ENCODE peak calls at places on chromosomes 13 and 19, in nine cellular contexts. One of them, this sample, is unnamed.

GRCh38 chr19:44111910-44112463 is 1.2 kb upstream of the ZNF225 start:
- DNase-seq in activated T-cell treated with anti-CD3 and anti-CD28 coated beads for 1 hour: no peak
- DNase-seq in amniotic stem cell: peak; percentile 82
- DNase-seq in astrocyte of the hippocampus: peak; percentile 77
- DNase-seq in HEK293T: no peak
- DNase-seq in cardiac fibroblast: peak; percentile 94
- DNase-seq in H1: peak; percentile 88
- DNase-seq in stimulated activated CD4-positive, alpha-beta T cell treated with anti-CD3 and anti-CD28 coated beads, Interleukin-2, amount 100 ng/mL, for 24 hours: peak; percentile 1
- DNase-seq in left cardiac atrium: peak; percentile 37
- DNase-seq in this sample: no peak

GRCh38 chr13:81493144-81493543 is 1152.2 kb upstream of the SPRY2 start:
- DNase-seq in activated T-cell treated with anti-CD3 and anti-CD28 coated beads for 1 hour: no peak
- DNase-seq in amniotic stem cell: no peak
- DNase-seq in astrocyte of the hippocampus: no peak
- DNase-seq in HEK293T: no peak
- DNase-seq in cardiac fibroblast: no peak
- DNase-seq in H1: no peak
- DNase-seq in stimulated activated CD4-positive, alpha-beta T cell treated with anti-CD3 and anti-CD28 coated beads, Interleukin-2, amount 100 ng/mL, for 24 hours: no peak
- DNase-seq in left cardiac atrium: no peak
- DNase-seq in this sample: no peak

GRCh38 chr19:35436477-35437141 is 11.4 kb upstream of the FFAR2 start:
- DNase-seq in activated T-cell treated with anti-CD3 and anti-CD28 coated beads for 1 hour: no peak
- DNase-seq in amniotic stem cell: no peak
- DNase-seq in astrocyte of the hippocampus: peak; percentile 10
- DNase-seq in HEK293T: no peak
- DNase-seq in cardiac fibroblast: peak; percentile 27
- DNase-seq in H1: no peak
- DNase-seq in stimulated activated CD4-positive, alpha-beta T cell treated with anti-CD3 and anti-CD28 coated beads, Interleukin-2, amount 100 ng/mL, for 24 hours: no peak
- DNase-seq in left cardiac atrium: peak; percentile 35
- DNase-seq in this sample: peak; percentile 46

GRCh38 chr13:58085819-58086218 is 454.3 kb downstream of the PCDH17 start:
- DNase-seq in activated T-cell treated with anti-CD3 and anti-CD28 coated beads for 1 hour: no peak
- DNase-seq in amniotic stem cell: no peak
- DNase-seq in astrocyte of the hippocampus: peak; percentile 92
- DNase-seq in HEK293T: no peak
- DNase-seq in cardiac fibroblast: no peak
- DNase-seq in H1: no peak
- DNase-seq in stimulated activated CD4-positive, alpha-beta T cell treated with anti-CD3 and anti-CD28 coated beads, Interleukin-2, amount 100 ng/mL, for 24 hours: no peak
- DNase-seq in left cardiac atrium: no peak
- DNase-seq in this sample: no peak

GRCh38 chr19:3575260-3575741 is 2.6 kb downstream of the HMG20B start:
- DNase-seq in activated T-cell treated with anti-CD3 and anti-CD28 coated beads for 1 hour: no peak
- DNase-seq in amniotic stem cell: no peak
- DNase-seq in astrocyte of the hippocampus: peak; percentile 44
- DNase-seq in HEK293T: peak; percentile 41
- DNase-seq in cardiac fibroblast: peak; percentile 51
- DNase-seq in H1: no peak
- DNase-seq in stimulated activated CD4-positive, alpha-beta T cell treated with anti-CD3 and anti-CD28 coated beads, Interleukin-2, amount 100 ng/mL, for 24 hours: no peak
- DNase-seq in left cardiac atrium: no peak
- DNase-seq in this sample: no peak

GRCh38 chr19:45059258-45059965 is 16.9 kb downstream of the ZNF296 start:
- DNase-seq in activated T-cell treated with anti-CD3 and anti-CD28 coated beads for 1 hour: peak; percentile 84
- DNase-seq in amniotic stem cell: peak; percentile 48
- DNase-seq in astrocyte of the hippocampus: peak; percentile 87
- DNase-seq in HEK293T: peak; percentile 87
- DNase-seq in cardiac fibroblast: peak; percentile 87
- DNase-seq in H1: no peak
- DNase-seq in stimulated activated CD4-positive, alpha-beta T cell treated with anti-CD3 and anti-CD28 coated beads, Interleukin-2, amount 100 ng/mL, for 24 hours: peak; percentile 86
- DNase-seq in left cardiac atrium: peak; percentile 67
- DNase-seq in this sample: peak; percentile 87

GRCh38 chr19:49506575-49507105 is 5.8 kb upstream of the FCGRT start:
- DNase-seq in activated T-cell treated with anti-CD3 and anti-CD28 coated beads for 1 hour: peak; percentile 70
- DNase-seq in amniotic stem cell: no peak
- DNase-seq in astrocyte of the hippocampus: peak; percentile 59
- DNase-seq in HEK293T: peak; percentile 79
- DNase-seq in cardiac fibroblast: peak; percentile 62
- DNase-seq in H1: no peak
- DNase-seq in stimulated activated CD4-positive, alpha-beta T cell treated with anti-CD3 and anti-CD28 coated beads, Interleukin-2, amount 100 ng/mL, for 24 hours: peak; percentile 80
- DNase-seq in left cardiac atrium: peak; percentile 46
- DNase-seq in this sample: peak; percentile 83

GRCh38 chr13:98826156-98826555 is 73.7 kb upstream of the SLC15A1 start:
- DNase-seq in activated T-cell treated with anti-CD3 and anti-CD28 coated beads for 1 hour: no peak
- DNase-seq in amniotic stem cell: no peak
- DNase-seq in astrocyte of the hippocampus: no peak
- DNase-seq in HEK293T: no peak
- DNase-seq in cardiac fibroblast: no peak
- DNase-seq in H1: no peak
- DNase-seq in stimulated activated CD4-positive, alpha-beta T cell treated with anti-CD3 and anti-CD28 coated beads, Interleukin-2, amount 100 ng/mL, for 24 hours: no peak
- DNase-seq in left cardiac atrium: no peak
- DNase-seq in this sample: no peak

GRCh38 chr13:42996584-42996983 is 4.5 kb upstream of the EPSTI1 start:
- DNase-seq in activated T-cell treated with anti-CD3 and anti-CD28 coated beads for 1 hour: no peak
- DNase-seq in amniotic stem cell: peak; percentile 37
- DNase-seq in astrocyte of the hippocampus: peak; percentile 43
- DNase-seq in HEK293T: no peak
- DNase-seq in cardiac fibroblast: peak; percentile 97
- DNase-seq in H1: no peak
- DNase-seq in stimulated activated CD4-positive, alpha-beta T cell treated with anti-CD3 and anti-CD28 coated beads, Interleukin-2, amount 100 ng/mL, for 24 hours: no peak
- DNase-seq in left cardiac atrium: no peak
- DNase-seq in this sample: no peak

GRCh38 chr19:1503089-1503924 is 9.5 kb downstream of the ADAMTSL5 start:
- DNase-seq in activated T-cell treated with anti-CD3 and anti-CD28 coated beads for 1 hour: peak; percentile 59
- DNase-seq in amniotic stem cell: no peak
- DNase-seq in astrocyte of the hippocampus: peak; percentile 54
- DNase-seq in HEK293T: peak; percentile 66
- DNase-seq in cardiac fibroblast: peak; percentile 34
- DNase-seq in H1: no peak
- DNase-seq in stimulated activated CD4-positive, alpha-beta T cell treated with anti-CD3 and anti-CD28 coated beads, Interleukin-2, amount 100 ng/mL, for 24 hours: peak; percentile 82
- DNase-seq in left cardiac atrium: peak; percentile 66
- DNase-seq in this sample: peak; percentile 60

GRCh38 chr19:2602391-2603181 is 99.9 kb downstream of the GNG7 start:
- DNase-seq in activated T-cell treated with anti-CD3 and anti-CD28 coated beads for 1 hour: no peak
- DNase-seq in amniotic stem cell: peak; percentile 77
- DNase-seq in astrocyte of the hippocampus: peak; percentile 97
- DNase-seq in HEK293T: no peak
- DNase-seq in cardiac fibroblast: peak; percentile 79
- DNase-seq in H1: no peak
- DNase-seq in stimulated activated CD4-positive, alpha-beta T cell treated with anti-CD3 and anti-CD28 coated beads, Interleukin-2, amount 100 ng/mL, for 24 hours: no peak
- DNase-seq in left cardiac atrium: peak; percentile 88
- DNase-seq in this sample: peak; percentile 74

GRCh38 chr19:16249826-16250434 is 52.2 kb downstream of the AP1M1 start:
- DNase-seq in activated T-cell treated with anti-CD3 and anti-CD28 coated beads for 1 hour: no peak
- DNase-seq in amniotic stem cell: no peak
- DNase-seq in astrocyte of the hippocampus: no peak
- DNase-seq in HEK293T: no peak
- DNase-seq in cardiac fibroblast: peak; percentile 16
- DNase-seq in H1: no peak
- DNase-seq in stimulated activated CD4-positive, alpha-beta T cell treated with anti-CD3 and anti-CD28 coated beads, Interleukin-2, amount 100 ng/mL, for 24 hours: no peak
- DNase-seq in left cardiac atrium: no peak
- DNase-seq in this sample: no peak

GRCh38 chr13:28582225-28582891 is 76.6 kb upstream of the POMP start:
- DNase-seq in activated T-cell treated with anti-CD3 and anti-CD28 coated beads for 1 hour: no peak
- DNase-seq in amniotic stem cell: no peak
- DNase-seq in astrocyte of the hippocampus: no peak
- DNase-seq in HEK293T: peak; percentile 49
- DNase-seq in cardiac fibroblast: no peak
- DNase-seq in H1: no peak
- DNase-seq in stimulated activated CD4-positive, alpha-beta T cell treated with anti-CD3 and anti-CD28 coated beads, Interleukin-2, amount 100 ng/mL, for 24 hours: no peak
- DNase-seq in left cardiac atrium: no peak
- DNase-seq in this sample: no peak

GRCh38 chr19:887072-887471 is 5.9 kb downstream of the MED16 start:
- DNase-seq in activated T-cell treated with anti-CD3 and anti-CD28 coated beads for 1 hour: no peak
- DNase-seq in amniotic stem cell: peak; percentile 40
- DNase-seq in astrocyte of the hippocampus: peak; percentile 77
- DNase-seq in HEK293T: no peak
- DNase-seq in cardiac fibroblast: peak; percentile 52
- DNase-seq in H1: no peak
- DNase-seq in stimulated activated CD4-positive, alpha-beta T cell treated with anti-CD3 and anti-CD28 coated beads, Interleukin-2, amount 100 ng/mL, for 24 hours: no peak
- DNase-seq in left cardiac atrium: no peak
- DNase-seq in this sample: no peak

GRCh38 chr19:1079566-1080111 is 12.7 kb downstream of the ARHGAP45 start:
- DNase-seq in activated T-cell treated with anti-CD3 and anti-CD28 coated beads for 1 hour: no peak
- DNase-seq in amniotic stem cell: no peak
- DNase-seq in astrocyte of the hippocampus: no peak
- DNase-seq in HEK293T: no peak
- DNase-seq in cardiac fibroblast: no peak
- DNase-seq in H1: no peak
- DNase-seq in stimulated activated CD4-positive, alpha-beta T cell treated with anti-CD3 and anti-CD28 coated beads, Interleukin-2, amount 100 ng/mL, for 24 hours: peak; percentile 86
- DNase-seq in left cardiac atrium: no peak
- DNase-seq in this sample: peak; percentile 45

GRCh38 chr13:98706446-98707110 is 45.9 kb downstream of the SLC15A1 start:
- DNase-seq in activated T-cell treated with anti-CD3 and anti-CD28 coated beads for 1 hour: no peak
- DNase-seq in amniotic stem cell: no peak
- DNase-seq in astrocyte of the hippocampus: peak; percentile 15
- DNase-seq in HEK293T: no peak
- DNase-seq in cardiac fibroblast: peak; percentile 19
- DNase-seq in H1: no peak
- DNase-seq in stimulated activated CD4-positive, alpha-beta T cell treated with anti-CD3 and anti-CD28 coated beads, Interleukin-2, amount 100 ng/mL, for 24 hours: no peak
- DNase-seq in left cardiac atrium: no peak
- DNase-seq in this sample: no peak

GRCh38 chr19:17784201-17785008 is 10.5 kb upstream of the B3GNT3 start:
- DNase-seq in activated T-cell treated with anti-CD3 and anti-CD28 coated beads for 1 hour: peak; percentile 71
- DNase-seq in amniotic stem cell: no peak
- DNase-seq in astrocyte of the hippocampus: peak; percentile 66
- DNase-seq in HEK293T: peak; percentile 80
- DNase-seq in cardiac fibroblast: peak; percentile 75
- DNase-seq in H1: no peak
- DNase-seq in stimulated activated CD4-positive, alpha-beta T cell treated with anti-CD3 and anti-CD28 coated beads, Interleukin-2, amount 100 ng/mL, for 24 hours: peak; percentile 82
- DNase-seq in left cardiac atrium: peak; percentile 62
- DNase-seq in this sample: peak; percentile 76

GRCh38 chr19:6712692-6713670 is 7.5 kb downstream of the C3 start:
- DNase-seq in activated T-cell treated with anti-CD3 and anti-CD28 coated beads for 1 hour: no peak
- DNase-seq in amniotic stem cell: no peak
- DNase-seq in astrocyte of the hippocampus: no peak
- DNase-seq in HEK293T: no peak
- DNase-seq in cardiac fibroblast: no peak
- DNase-seq in H1: no peak
- DNase-seq in stimulated activated CD4-positive, alpha-beta T cell treated with anti-CD3 and anti-CD28 coated beads, Interleukin-2, amount 100 ng/mL, for 24 hours: no peak
- DNase-seq in left cardiac atrium: no peak
- DNase-seq in this sample: no peak

GRCh38 chr19:1512671-1513491 is at the start of gene ADAMTSL5:
- DNase-seq in activated T-cell treated with anti-CD3 and anti-CD28 coated beads for 1 hour: peak; percentile 35
- DNase-seq in amniotic stem cell: no peak
- DNase-seq in astrocyte of the hippocampus: peak; percentile 65
- DNase-seq in HEK293T: peak; percentile 57
- DNase-seq in cardiac fibroblast: peak; percentile 64
- DNase-seq in H1: no peak
- DNase-seq in stimulated activated CD4-positive, alpha-beta T cell treated with anti-CD3 and anti-CD28 coated beads, Interleukin-2, amount 100 ng/mL, for 24 hours: peak; percentile 83
- DNase-seq in left cardiac atrium: peak; percentile 69
- DNase-seq in this sample: peak; percentile 84

GRCh38 chr19:16429066-16429758 is 42.6 kb downstream of the EPS15L1 start:
- DNase-seq in activated T-cell treated with anti-CD3 and anti-CD28 coated beads for 1 hour: no peak
- DNase-seq in amniotic stem cell: no peak
- DNase-seq in astrocyte of the hippocampus: peak; percentile 19
- DNase-seq in HEK293T: no peak
- DNase-seq in cardiac fibroblast: no peak
- DNase-seq in H1: no peak
- DNase-seq in stimulated activated CD4-positive, alpha-beta T cell treated with anti-CD3 and anti-CD28 coated beads, Interleukin-2, amount 100 ng/mL, for 24 hours: no peak
- DNase-seq in left cardiac atrium: peak; percentile 74
- DNase-seq in this sample: no peak

GRCh38 chr19:45402469-45403070 is 2.3 kb downstream of the PPP1R13L start:
- DNase-seq in activated T-cell treated with anti-CD3 and anti-CD28 coated beads for 1 hour: no peak
- DNase-seq in amniotic stem cell: no peak
- DNase-seq in astrocyte of the hippocampus: peak; percentile 70
- DNase-seq in HEK293T: peak; percentile 78
- DNase-seq in cardiac fibroblast: peak; percentile 38
- DNase-seq in H1: no peak
- DNase-seq in stimulated activated CD4-positive, alpha-beta T cell treated with anti-CD3 and anti-CD28 coated beads, Interleukin-2, amount 100 ng/mL, for 24 hours: peak; percentile 50
- DNase-seq in left cardiac atrium: peak; percentile 65
- DNase-seq in this sample: peak; percentile 67

GRCh38 chr13:39353988-39354387 is 249.0 kb downstream of the LHFPL6 start:
- DNase-seq in activated T-cell treated with anti-CD3 and anti-CD28 coated beads for 1 hour: no peak
- DNase-seq in amniotic stem cell: no peak
- DNase-seq in astrocyte of the hippocampus: peak; percentile 85
- DNase-seq in HEK293T: no peak
- DNase-seq in cardiac fibroblast: peak; percentile 67
- DNase-seq in H1: no peak
- DNase-seq in stimulated activated CD4-positive, alpha-beta T cell treated with anti-CD3 and anti-CD28 coated beads, Interleukin-2, amount 100 ng/mL, for 24 hours: no peak
- DNase-seq in left cardiac atrium: no peak
- DNase-seq in this sample: no peak

GRCh38 chr19:925912-926594 is at the start of gene ARID3A:
- DNase-seq in activated T-cell treated with anti-CD3 and anti-CD28 coated beads for 1 hour: no peak
- DNase-seq in amniotic stem cell: no peak
- DNase-seq in astrocyte of the hippocampus: no peak
- DNase-seq in HEK293T: peak; percentile 71
- DNase-seq in cardiac fibroblast: no peak
- DNase-seq in H1: no peak
- DNase-seq in stimulated activated CD4-positive, alpha-beta T cell treated with anti-CD3 and anti-CD28 coated beads, Interleukin-2, amount 100 ng/mL, for 24 hours: no peak
- DNase-seq in left cardiac atrium: peak; percentile 63
- DNase-seq in this sample: peak; percentile 71

GRCh38 chr13:51646041-51646670 is 61.9 kb downstream of the WDFY2 start:
- DNase-seq in activated T-cell treated with anti-CD3 and anti-CD28 coated beads for 1 hour: no peak
- DNase-seq in amniotic stem cell: no peak
- DNase-seq in astrocyte of the hippocampus: no peak
- DNase-seq in HEK293T: no peak
- DNase-seq in cardiac fibroblast: no peak
- DNase-seq in H1: peak; percentile 38
- DNase-seq in stimulated activated CD4-positive, alpha-beta T cell treated with anti-CD3 and anti-CD28 coated beads, Interleukin-2, amount 100 ng/mL, for 24 hours: no peak
- DNase-seq in left cardiac atrium: no peak
- DNase-seq in this sample: no peak

GRCh38 chr13:32426191-32426980 is 1.5 kb downstream of the N4BP2L1 start:
- DNase-seq in activated T-cell treated with anti-CD3 and anti-CD28 coated beads for 1 hour: peak; percentile 5
- DNase-seq in amniotic stem cell: no peak
- DNase-seq in astrocyte of the hippocampus: no peak
- DNase-seq in HEK293T: no peak
- DNase-seq in cardiac fibroblast: peak; percentile 34
- DNase-seq in H1: no peak
- DNase-seq in stimulated activated CD4-positive, alpha-beta T cell treated with anti-CD3 and anti-CD28 coated beads, Interleukin-2, amount 100 ng/mL, for 24 hours: peak; percentile 18
- DNase-seq in left cardiac atrium: no peak
- DNase-seq in this sample: peak; percentile 25

GRCh38 chr19:14369399-14370168 is 11.7 kb upstream of the ADGRE5 start:
- DNase-seq in activated T-cell treated with anti-CD3 and anti-CD28 coated beads for 1 hour: peak; percentile 70
- DNase-seq in amniotic stem cell: no peak
- DNase-seq in astrocyte of the hippocampus: peak; percentile 75
- DNase-seq in HEK293T: no peak
- DNase-seq in cardiac fibroblast: peak; percentile 30
- DNase-seq in H1: no peak
- DNase-seq in stimulated activated CD4-positive, alpha-beta T cell treated with anti-CD3 and anti-CD28 coated beads, Interleukin-2, amount 100 ng/mL, for 24 hours: peak; percentile 88
- DNase-seq in left cardiac atrium: peak; percentile 69
- DNase-seq in this sample: peak; percentile 50

GRCh38 chr13:20173121-20173746 is 12.4 kb upstream of the GJA3 start:
- DNase-seq in activated T-cell treated with anti-CD3 and anti-CD28 coated beads for 1 hour: no peak
- DNase-seq in amniotic stem cell: no peak
- DNase-seq in astrocyte of the hippocampus: no peak
- DNase-seq in HEK293T: no peak
- DNase-seq in cardiac fibroblast: peak; percentile 20
- DNase-seq in H1: no peak
- DNase-seq in stimulated activated CD4-positive, alpha-beta T cell treated with anti-CD3 and anti-CD28 coated beads, Interleukin-2, amount 100 ng/mL, for 24 hours: peak; percentile 37
- DNase-seq in left cardiac atrium: no peak
- DNase-seq in this sample: no peak

GRCh38 chr19:7744871-7745270 is 2.5 kb downstream of the CD209 start:
- DNase-seq in activated T-cell treated with anti-CD3 and anti-CD28 coated beads for 1 hour: no peak
- DNase-seq in amniotic stem cell: no peak
- DNase-seq in astrocyte of the hippocampus: no peak
- DNase-seq in HEK293T: no peak
- DNase-seq in cardiac fibroblast: no peak
- DNase-seq in H1: no peak
- DNase-seq in stimulated activated CD4-positive, alpha-beta T cell treated with anti-CD3 and anti-CD28 coated beads, Interleukin-2, amount 100 ng/mL, for 24 hours: no peak
- DNase-seq in left cardiac atrium: no peak
- DNase-seq in this sample: no peak

GRCh38 chr13:36275190-36276002 is 22.2 kb downstream of the CCDC169 start:
- DNase-seq in activated T-cell treated with anti-CD3 and anti-CD28 coated beads for 1 hour: no peak
- DNase-seq in amniotic stem cell: peak; percentile 76
- DNase-seq in astrocyte of the hippocampus: peak; percentile 79
- DNase-seq in HEK293T: peak; percentile 36
- DNase-seq in cardiac fibroblast: peak; percentile 89
- DNase-seq in H1: no peak
- DNase-seq in stimulated activated CD4-positive, alpha-beta T cell treated with anti-CD3 and anti-CD28 coated beads, Interleukin-2, amount 100 ng/mL, for 24 hours: no peak
- DNase-seq in left cardiac atrium: no peak
- DNase-seq in this sample: no peak

GRCh38 chr13:34250151-34250550 is 432.2 kb downstream of the RFC3 start:
- DNase-seq in activated T-cell treated with anti-CD3 and anti-CD28 coated beads for 1 hour: no peak
- DNase-seq in amniotic stem cell: no peak
- DNase-seq in astrocyte of the hippocampus: peak; percentile 16
- DNase-seq in HEK293T: no peak
- DNase-seq in cardiac fibroblast: no peak
- DNase-seq in H1: no peak
- DNase-seq in stimulated activated CD4-positive, alpha-beta T cell treated with anti-CD3 and anti-CD28 coated beads, Interleukin-2, amount 100 ng/mL, for 24 hours: no peak
- DNase-seq in left cardiac atrium: no peak
- DNase-seq in this sample: no peak

GRCh38 chr19:34186205-34186604 is 13.9 kb downstream of the LSM14A start:
- DNase-seq in activated T-cell treated with anti-CD3 and anti-CD28 coated beads for 1 hour: no peak
- DNase-seq in amniotic stem cell: no peak
- DNase-seq in astrocyte of the hippocampus: no peak
- DNase-seq in HEK293T: no peak
- DNase-seq in cardiac fibroblast: no peak
- DNase-seq in H1: no peak
- DNase-seq in stimulated activated CD4-positive, alpha-beta T cell treated with anti-CD3 and anti-CD28 coated beads, Interleukin-2, amount 100 ng/mL, for 24 hours: no peak
- DNase-seq in left cardiac atrium: no peak
- DNase-seq in this sample: no peak